ENCODE peak calls at places on chromosomes 11 and 22, in seven cellular contexts. C is A549, X is GM10248, U is Caki2, R is globus pallidus, K is HFF-Myc, N is AG09309. P is an unnamed sample.

GRCh38 chr11:44372989-44373388 is 63.0 kb upstream of the ALX4 start:
- DNase-seq in C (no peak), X (no peak), U (no peak), R (no peak), K (no peak), N (no peak), P (no peak)

GRCh38 chr22:26418620-26419019 is 10.4 kb upstream of the ASPHD2 start:
- DNase-seq in C (no peak), X (no peak), U (no peak), R (no peak), K (no peak), N (no peak), P (no peak)

GRCh38 chr11:129375731-129376657 is at the start of gene BARX2:
- DNase-seq in C (no peak), X (peak), U (peak), R (peak), K (peak), N (peak), P (no peak)

GRCh38 chr22:43274595-43275240 is 68.5 kb downstream of the SCUBE1 start:
- DNase-seq in C (no peak), X (no peak), U (peak), R (no peak), K (no peak), N (no peak), P (no peak)

GRCh38 chr11:16925495-16926065 is 88.6 kb downstream of the PLEKHA7 start:
- DNase-seq in C (peak), X (peak), U (peak), R (no peak), K (no peak), N (no peak), P (peak)

GRCh38 chr11:46160100-46160499 is 38.8 kb upstream of the PHF21A start:
- DNase-seq in C (no peak), X (no peak), U (no peak), R (no peak), K (no peak), N (no peak), P (no peak)

GRCh38 chr22:27667121-27667843 is 134.3 kb downstream of the MN1 start:
- DNase-seq in C (no peak), X (no peak), U (peak), R (no peak), K (no peak), N (no peak), P (no peak)

GRCh38 chr11:1727861-1728260 is 22.5 kb downstream of the IFITM10 start:
- DNase-seq in C (no peak), X (no peak), U (no peak), R (no peak), K (no peak), N (no peak), P (no peak)

GRCh38 chr11:127195791-127196190 is 195.2 kb upstream of the KIRREL3 start:
- DNase-seq in C (no peak), X (no peak), U (no peak), R (peak), K (no peak), N (no peak), P (no peak)

GRCh38 chr11:15967166-15967565 is 389.2 kb downstream of the SOX6 start:
- DNase-seq in C (peak), X (no peak), U (peak), R (no peak), K (peak), N (no peak), P (no peak)

GRCh38 chr11:113806403-113806802 is 26.8 kb downstream of the CLDN25 start:
- DNase-seq in C (peak), X (peak), U (peak), R (no peak), K (peak), N (no peak), P (no peak)

GRCh38 chr11:32487270-32487669 is 51.9 kb upstream of the WT1 start:
- DNase-seq in C (peak), X (no peak), U (no peak), R (no peak), K (no peak), N (no peak), P (no peak)

GRCh38 chr11:88484873-88485621 is 147.5 kb upstream of the CTSC start:
- DNase-seq in C (peak), X (peak), U (peak), R (peak), K (no peak), N (no peak), P (no peak)

GRCh38 chr11:123653997-123654565 is 343 bp downstream of the SCN3B start:
- DNase-seq in C (peak), X (peak), U (peak), R (no peak), K (no peak), N (no peak), P (peak)

GRCh38 chr22:43098356-43098755 is 9.2 kb upstream of the TTLL1 start:
- DNase-seq in C (no peak), X (no peak), U (no peak), R (no peak), K (no peak), N (no peak), P (no peak)

GRCh38 chr11:44005076-44005800 is 42.5 kb upstream of the ACCSL start:
- DNase-seq in C (no peak), X (no peak), U (no peak), R (no peak), K (no peak), N (no peak), P (no peak)

GRCh38 chr11:95148421-95148820 is 58.8 kb downstream of the ENDOD1 start:
- DNase-seq in C (no peak), X (no peak), U (no peak), R (no peak), K (no peak), N (no peak), P (no peak)

GRCh38 chr11:122176651-122177050 is 60.6 kb upstream of the BLID start:
- DNase-seq in C (no peak), X (no peak), U (no peak), R (no peak), K (no peak), N (no peak), P (no peak)

GRCh38 chr11:115168229-115168671 is 336.0 kb downstream of the CADM1 start:
- DNase-seq in C (no peak), X (no peak), U (no peak), R (no peak), K (no peak), N (peak), P (no peak)

GRCh38 chr22:24232725-24233124 is 12.2 kb downstream of the GGT5 start:
- DNase-seq in C (no peak), X (no peak), U (no peak), R (no peak), K (no peak), N (no peak), P (no peak)

GRCh38 chr11:128936546-128937275 is 6.0 kb downstream of the TP53AIP1 start:
- DNase-seq in C (no peak), X (no peak), U (no peak), R (no peak), K (no peak), N (no peak), P (no peak)

GRCh38 chr11:72576196-72576595 is 98.0 kb downstream of the PDE2A start:
- DNase-seq in C (no peak), X (no peak), U (no peak), R (no peak), K (no peak), N (no peak), P (no peak)

GRCh38 chr22:19868773-19869471 is 14.2 kb upstream of the GNB1L start:
- DNase-seq in C (no peak), X (no peak), U (no peak), R (peak), K (no peak), N (no peak), P (no peak)

P was measured in amniotic stem cell.